ENCODE peak calls at places on chromosomes 7 and 10, in seven cellular contexts. One of them, this sample, is unnamed.

GRCh38 chr10:91190876-91191580 is 29.4 kb upstream of the PCGF5 start:
- DNase-seq in anterior cingulate cortex: peak
- DNase-seq in RWPE1: no peak
- DNase-seq in endothelial cell of umbilical vein: no peak
- DNase-seq in HL-60: no peak
- DNase-seq in GM20000: no peak
- DNase-seq in neural progenitor cell: no peak
- DNase-seq in this sample: peak

GRCh38 chr7:67566101-67566500 is 569.5 kb downstream of the TYW1 start:
- DNase-seq in endothelial cell of umbilical vein: no peak
- DNase-seq in HL-60: no peak
- DNase-seq in anterior cingulate cortex: no peak
- DNase-seq in neural progenitor cell: no peak
- DNase-seq in RWPE1: no peak
- DNase-seq in GM20000: no peak
- DNase-seq in this sample: no peak

GRCh38 chr10:5862360-5862929 is 27.2 kb downstream of the ANKRD16 start:
- DNase-seq in HL-60: no peak
- DNase-seq in RWPE1: no peak
- DNase-seq in neural progenitor cell: no peak
- DNase-seq in endothelial cell of umbilical vein: no peak
- DNase-seq in anterior cingulate cortex: no peak
- DNase-seq in GM20000: peak
- DNase-seq in this sample: peak

GRCh38 chr10:119669975-119670640 is 18.9 kb downstream of the BAG3 start:
- DNase-seq in anterior cingulate cortex: no peak
- DNase-seq in GM20000: no peak
- DNase-seq in endothelial cell of umbilical vein: no peak
- DNase-seq in neural progenitor cell: no peak
- DNase-seq in RWPE1: no peak
- DNase-seq in HL-60: no peak
- DNase-seq in this sample: no peak

GRCh38 chr10:118995739-118996138 is 33.8 kb upstream of the NANOS1 start:
- DNase-seq in GM20000: no peak
- DNase-seq in HL-60: no peak
- DNase-seq in neural progenitor cell: no peak
- DNase-seq in RWPE1: no peak
- DNase-seq in endothelial cell of umbilical vein: no peak
- DNase-seq in anterior cingulate cortex: no peak
- DNase-seq in this sample: peak

GRCh38 chr10:110901954-110902819 is 16.8 kb downstream of the BBIP1 start:
- DNase-seq in anterior cingulate cortex: no peak
- DNase-seq in endothelial cell of umbilical vein: no peak
- DNase-seq in GM20000: no peak
- DNase-seq in RWPE1: peak
- DNase-seq in HL-60: no peak
- DNase-seq in neural progenitor cell: no peak
- DNase-seq in this sample: no peak

GRCh38 chr10:104353325-104354048 is at the start of gene CFAP58:
- DNase-seq in neural progenitor cell: peak
- DNase-seq in HL-60: peak
- DNase-seq in anterior cingulate cortex: peak
- DNase-seq in RWPE1: peak
- DNase-seq in endothelial cell of umbilical vein: peak
- DNase-seq in GM20000: peak
- DNase-seq in this sample: peak

GRCh38 chr7:74097937-74098614 is 14.5 kb downstream of the LIMK1 start:
- DNase-seq in neural progenitor cell: no peak
- DNase-seq in endothelial cell of umbilical vein: peak
- DNase-seq in HL-60: no peak
- DNase-seq in RWPE1: peak
- DNase-seq in anterior cingulate cortex: no peak
- DNase-seq in GM20000: no peak
- DNase-seq in this sample: no peak

GRCh38 chr7:158992759-158993158 is 136.4 kb downstream of the DYNC2I1 start:
- DNase-seq in endothelial cell of umbilical vein: no peak
- DNase-seq in GM20000: no peak
- DNase-seq in anterior cingulate cortex: no peak
- DNase-seq in RWPE1: no peak
- DNase-seq in HL-60: no peak
- DNase-seq in neural progenitor cell: peak
- DNase-seq in this sample: no peak

GRCh38 chr7:20786779-20787651 is at the start of gene SP8:
- DNase-seq in HL-60: no peak
- DNase-seq in neural progenitor cell: peak
- DNase-seq in GM20000: peak
- DNase-seq in RWPE1: no peak
- DNase-seq in anterior cingulate cortex: no peak
- DNase-seq in endothelial cell of umbilical vein: peak
- DNase-seq in this sample: no peak

GRCh38 chr7:137987968-137988367 is 13.9 kb downstream of the CREB3L2 start:
- DNase-seq in GM20000: peak
- DNase-seq in HL-60: no peak
- DNase-seq in RWPE1: no peak
- DNase-seq in endothelial cell of umbilical vein: no peak
- DNase-seq in anterior cingulate cortex: no peak
- DNase-seq in neural progenitor cell: no peak
- DNase-seq in this sample: peak

GRCh38 chr10:70681731-70682005 is 9.4 kb downstream of the ADAMTS14 start:
- DNase-seq in anterior cingulate cortex: no peak
- DNase-seq in RWPE1: no peak
- DNase-seq in endothelial cell of umbilical vein: no peak
- DNase-seq in GM20000: no peak
- DNase-seq in neural progenitor cell: no peak
- DNase-seq in HL-60: no peak
- DNase-seq in this sample: no peak

GRCh38 chr10:22491480-22491879 is 146.2 kb downstream of the SPAG6 start:
- DNase-seq in GM20000: no peak
- DNase-seq in neural progenitor cell: no peak
- DNase-seq in RWPE1: no peak
- DNase-seq in HL-60: no peak
- DNase-seq in anterior cingulate cortex: peak
- DNase-seq in endothelial cell of umbilical vein: no peak
- DNase-seq in this sample: no peak

GRCh38 chr7:57638651-57639050 is 188.7 kb downstream of the ZNF716 start:
- DNase-seq in endothelial cell of umbilical vein: no peak
- DNase-seq in anterior cingulate cortex: no peak
- DNase-seq in RWPE1: no peak
- DNase-seq in GM20000: no peak
- DNase-seq in neural progenitor cell: no peak
- DNase-seq in HL-60: no peak
- DNase-seq in this sample: no peak

GRCh38 chr7:57876-58275 is 134.5 kb upstream of the FAM20C start:
- DNase-seq in endothelial cell of umbilical vein: no peak
- DNase-seq in anterior cingulate cortex: no peak
- DNase-seq in RWPE1: no peak
- DNase-seq in GM20000: no peak
- DNase-seq in neural progenitor cell: no peak
- DNase-seq in HL-60: no peak
- DNase-seq in this sample: no peak

GRCh38 chr10:46992794-46993552 is 81.7 kb downstream of the PTPN20 start:
- DNase-seq in endothelial cell of umbilical vein: peak
- DNase-seq in neural progenitor cell: peak
- DNase-seq in GM20000: no peak
- DNase-seq in anterior cingulate cortex: peak
- DNase-seq in HL-60: no peak
- DNase-seq in RWPE1: peak
- DNase-seq in this sample: peak

GRCh38 chr10:6269953-6270867 is 67.5 kb downstream of the PFKFB3 start:
- DNase-seq in GM20000: peak
- DNase-seq in anterior cingulate cortex: no peak
- DNase-seq in endothelial cell of umbilical vein: no peak
- DNase-seq in neural progenitor cell: no peak
- DNase-seq in RWPE1: no peak
- DNase-seq in HL-60: no peak
- DNase-seq in this sample: peak

GRCh38 chr10:132294561-132295320 is 13.0 kb downstream of the STK32C start:
- DNase-seq in neural progenitor cell: peak
- DNase-seq in endothelial cell of umbilical vein: no peak
- DNase-seq in GM20000: no peak
- DNase-seq in RWPE1: peak
- DNase-seq in HL-60: no peak
- DNase-seq in anterior cingulate cortex: no peak
- DNase-seq in this sample: no peak

GRCh38 chr10:62856021-62856420 is 39.9 kb upstream of the EGR2 start:
- DNase-seq in neural progenitor cell: no peak
- DNase-seq in RWPE1: no peak
- DNase-seq in GM20000: no peak
- DNase-seq in anterior cingulate cortex: no peak
- DNase-seq in HL-60: no peak
- DNase-seq in endothelial cell of umbilical vein: no peak
- DNase-seq in this sample: no peak

GRCh38 chr10:69496352-69497234 is 45.3 kb downstream of the TSPAN15 start:
- DNase-seq in GM20000: no peak
- DNase-seq in RWPE1: no peak
- DNase-seq in neural progenitor cell: no peak
- DNase-seq in HL-60: no peak
- DNase-seq in anterior cingulate cortex: no peak
- DNase-seq in endothelial cell of umbilical vein: no peak
- DNase-seq in this sample: no peak

GRCh38 chr7:13880789-13881188 is 108.7 kb downstream of the ETV1 start:
- DNase-seq in HL-60: no peak
- DNase-seq in GM20000: no peak
- DNase-seq in RWPE1: peak
- DNase-seq in endothelial cell of umbilical vein: no peak
- DNase-seq in neural progenitor cell: no peak
- DNase-seq in anterior cingulate cortex: no peak
- DNase-seq in this sample: no peak

GRCh38 chr7:156747718-156748117 is 107.1 kb downstream of the RNF32 start:
- DNase-seq in neural progenitor cell: no peak
- DNase-seq in RWPE1: no peak
- DNase-seq in anterior cingulate cortex: no peak
- DNase-seq in GM20000: no peak
- DNase-seq in HL-60: no peak
- DNase-seq in endothelial cell of umbilical vein: no peak
- DNase-seq in this sample: no peak

GRCh38 chr7:78346824-78347223 is 548.3 kb downstream of the PHTF2 start:
- DNase-seq in HL-60: no peak
- DNase-seq in endothelial cell of umbilical vein: no peak
- DNase-seq in GM20000: no peak
- DNase-seq in anterior cingulate cortex: no peak
- DNase-seq in RWPE1: no peak
- DNase-seq in neural progenitor cell: no peak
- DNase-seq in this sample: no peak

GRCh38 chr7:39480901-39481300 is 85.3 kb upstream of the YAE1 start:
- DNase-seq in GM20000: no peak
- DNase-seq in HL-60: no peak
- DNase-seq in RWPE1: no peak
- DNase-seq in anterior cingulate cortex: no peak
- DNase-seq in endothelial cell of umbilical vein: no peak
- DNase-seq in neural progenitor cell: no peak
- DNase-seq in this sample: no peak

GRCh38 chr10:60388709-60389241 is 900 bp downstream of the ANK3 start:
- DNase-seq in endothelial cell of umbilical vein: peak
- DNase-seq in anterior cingulate cortex: no peak
- DNase-seq in HL-60: no peak
- DNase-seq in neural progenitor cell: peak
- DNase-seq in GM20000: no peak
- DNase-seq in RWPE1: no peak
- DNase-seq in this sample: no peak

GRCh38 chr10:122302315-122302714 is 31.2 kb downstream of the BTBD16 start:
- DNase-seq in RWPE1: no peak
- DNase-seq in anterior cingulate cortex: no peak
- DNase-seq in endothelial cell of umbilical vein: no peak
- DNase-seq in neural progenitor cell: no peak
- DNase-seq in HL-60: no peak
- DNase-seq in GM20000: no peak
- DNase-seq in this sample: no peak

GRCh38 chr7:2355079-2356008 is 717 bp downstream of the EIF3B start:
- DNase-seq in HL-60: peak
- DNase-seq in GM20000: no peak
- DNase-seq in anterior cingulate cortex: no peak
- DNase-seq in neural progenitor cell: peak
- DNase-seq in endothelial cell of umbilical vein: peak
- DNase-seq in RWPE1: peak
- DNase-seq in this sample: no peak

GRCh38 chr10:62735464-62736188 is 68.9 kb upstream of the ADO start:
- DNase-seq in neural progenitor cell: no peak
- DNase-seq in endothelial cell of umbilical vein: no peak
- DNase-seq in anterior cingulate cortex: no peak
- DNase-seq in HL-60: no peak
- DNase-seq in GM20000: peak
- DNase-seq in RWPE1: peak
- DNase-seq in this sample: peak

GRCh38 chr10:28906011-28906411 is 228.7 kb downstream of the BAMBI start:
- DNase-seq in anterior cingulate cortex: no peak
- DNase-seq in neural progenitor cell: no peak
- DNase-seq in endothelial cell of umbilical vein: no peak
- DNase-seq in RWPE1: no peak
- DNase-seq in HL-60: no peak
- DNase-seq in GM20000: no peak
- DNase-seq in this sample: no peak

GRCh38 chr10:92957223-92958010 is 103.2 kb upstream of the CYP26C1 start:
- DNase-seq in endothelial cell of umbilical vein: no peak
- DNase-seq in anterior cingulate cortex: no peak
- DNase-seq in neural progenitor cell: no peak
- DNase-seq in RWPE1: no peak
- DNase-seq in GM20000: no peak
- DNase-seq in HL-60: no peak
- DNase-seq in this sample: no peak

GRCh38 chr10:104336829-104337526 is 1.3 kb downstream of the ITPRIP start:
- DNase-seq in neural progenitor cell: peak
- DNase-seq in endothelial cell of umbilical vein: peak
- DNase-seq in RWPE1: no peak
- DNase-seq in GM20000: peak
- DNase-seq in HL-60: no peak
- DNase-seq in anterior cingulate cortex: no peak
- DNase-seq in this sample: peak

GRCh38 chr7:140506788-140507464 is 27.6 kb upstream of the MKRN1 start:
- DNase-seq in HL-60: no peak
- DNase-seq in RWPE1: no peak
- DNase-seq in anterior cingulate cortex: no peak
- DNase-seq in neural progenitor cell: peak
- DNase-seq in endothelial cell of umbilical vein: no peak
- DNase-seq in GM20000: no peak
- DNase-seq in this sample: peak

GRCh38 chr10:113665806-113666354 is 2.0 kb upstream of the NRAP start:
- DNase-seq in endothelial cell of umbilical vein: no peak
- DNase-seq in GM20000: no peak
- DNase-seq in anterior cingulate cortex: no peak
- DNase-seq in HL-60: no peak
- DNase-seq in RWPE1: peak
- DNase-seq in neural progenitor cell: peak
- DNase-seq in this sample: no peak

GRCh38 chr10:131658476-131659110 is 242.2 kb upstream of the PPP2R2D start:
- DNase-seq in RWPE1: no peak
- DNase-seq in endothelial cell of umbilical vein: no peak
- DNase-seq in anterior cingulate cortex: no peak
- DNase-seq in HL-60: no peak
- DNase-seq in neural progenitor cell: no peak
- DNase-seq in GM20000: no peak
- DNase-seq in this sample: no peak

GRCh38 chr7:36637417-36637816 is 86.9 kb downstream of the AOAH start:
- DNase-seq in neural progenitor cell: no peak
- DNase-seq in RWPE1: no peak
- DNase-seq in anterior cingulate cortex: no peak
- DNase-seq in endothelial cell of umbilical vein: no peak
- DNase-seq in HL-60: no peak
- DNase-seq in GM20000: no peak
- DNase-seq in this sample: no peak

GRCh38 chr10:29926649-29927048 is 132.7 kb downstream of the JCAD start:
- DNase-seq in RWPE1: peak
- DNase-seq in HL-60: no peak
- DNase-seq in GM20000: no peak
- DNase-seq in anterior cingulate cortex: no peak
- DNase-seq in neural progenitor cell: peak
- DNase-seq in endothelial cell of umbilical vein: no peak
- DNase-seq in this sample: no peak

GRCh38 chr7:8362723-8363369 is 70.6 kb upstream of the NXPH1 start:
- DNase-seq in RWPE1: no peak
- DNase-seq in HL-60: no peak
- DNase-seq in anterior cingulate cortex: no peak
- DNase-seq in GM20000: no peak
- DNase-seq in neural progenitor cell: no peak
- DNase-seq in endothelial cell of umbilical vein: no peak
- DNase-seq in this sample: no peak